ENCODE peak calls at places on chromosomes 3 and 15, in nine cellular contexts. One of them, this sample, is unnamed.

GRCh38 chr3:190849607-190850006 is 12.9 kb downstream of the GMNC start:
- DNase-seq in A549: no peak
- DNase-seq in GM20000: no peak
- DNase-seq in astrocyte of the spinal cord: no peak
- DNase-seq in T-cell: no peak
- DNase-seq in left cardiac atrium: no peak
- DNase-seq in SW480: no peak
- DNase-seq in H9: no peak
- DNase-seq in CD8-positive, alpha-beta T cell: no peak
- DNase-seq in this sample: no peak

GRCh38 chr3:63264716-63265115 is 13.4 kb upstream of the SYNPR start:
- DNase-seq in A549: no peak
- DNase-seq in GM20000: no peak
- DNase-seq in astrocyte of the spinal cord: no peak
- DNase-seq in T-cell: no peak
- DNase-seq in left cardiac atrium: no peak
- DNase-seq in SW480: no peak
- DNase-seq in H9: no peak
- DNase-seq in CD8-positive, alpha-beta T cell: no peak
- DNase-seq in this sample: no peak

GRCh38 chr3:157865449-157865862 is 240.8 kb downstream of the SHOX2 start:
- DNase-seq in A549: peak; percentile 10
- DNase-seq in GM20000: peak; percentile 63
- DNase-seq in astrocyte of the spinal cord: no peak
- DNase-seq in T-cell: no peak
- DNase-seq in left cardiac atrium: no peak
- DNase-seq in SW480: peak; percentile 35
- DNase-seq in H9: peak; percentile 80
- DNase-seq in CD8-positive, alpha-beta T cell: peak; percentile 21
- DNase-seq in this sample: peak; percentile 9

GRCh38 chr3:120496278-120496975 is 45.6 kb upstream of the FSTL1 start:
- DNase-seq in A549: peak; percentile 15
- DNase-seq in GM20000: no peak
- DNase-seq in astrocyte of the spinal cord: peak; percentile 76
- DNase-seq in T-cell: no peak
- DNase-seq in left cardiac atrium: no peak
- DNase-seq in SW480: no peak
- DNase-seq in H9: no peak
- DNase-seq in CD8-positive, alpha-beta T cell: no peak
- DNase-seq in this sample: peak; percentile 47

GRCh38 chr15:57873564-57874209 is 167.2 kb downstream of the POLR2M start:
- DNase-seq in A549: no peak
- DNase-seq in GM20000: no peak
- DNase-seq in astrocyte of the spinal cord: peak; percentile 70
- DNase-seq in T-cell: no peak
- DNase-seq in left cardiac atrium: no peak
- DNase-seq in SW480: peak; percentile 21
- DNase-seq in H9: no peak
- DNase-seq in CD8-positive, alpha-beta T cell: no peak
- DNase-seq in this sample: peak; percentile 38

GRCh38 chr3:191296041-191296541 is 33.1 kb upstream of the CCDC50 start:
- DNase-seq in A549: no peak
- DNase-seq in GM20000: no peak
- DNase-seq in astrocyte of the spinal cord: no peak
- DNase-seq in T-cell: no peak
- DNase-seq in left cardiac atrium: no peak
- DNase-seq in SW480: no peak
- DNase-seq in H9: no peak
- DNase-seq in CD8-positive, alpha-beta T cell: no peak
- DNase-seq in this sample: no peak

GRCh38 chr15:57582080-57582479 is 9.6 kb upstream of the MYZAP start:
- DNase-seq in A549: no peak
- DNase-seq in GM20000: no peak
- DNase-seq in astrocyte of the spinal cord: no peak
- DNase-seq in T-cell: no peak
- DNase-seq in left cardiac atrium: no peak
- DNase-seq in SW480: no peak
- DNase-seq in H9: no peak
- DNase-seq in CD8-positive, alpha-beta T cell: no peak
- DNase-seq in this sample: no peak

GRCh38 chr15:36332301-36332700 is 247.1 kb upstream of the CDIN1 start:
- DNase-seq in A549: no peak
- DNase-seq in GM20000: no peak
- DNase-seq in astrocyte of the spinal cord: peak; percentile 17
- DNase-seq in T-cell: no peak
- DNase-seq in left cardiac atrium: no peak
- DNase-seq in SW480: no peak
- DNase-seq in H9: no peak
- DNase-seq in CD8-positive, alpha-beta T cell: no peak
- DNase-seq in this sample: no peak

GRCh38 chr3:47895241-47895640 is 92.3 kb downstream of the DHX30 start:
- DNase-seq in A549: no peak
- DNase-seq in GM20000: no peak
- DNase-seq in astrocyte of the spinal cord: no peak
- DNase-seq in T-cell: no peak
- DNase-seq in left cardiac atrium: no peak
- DNase-seq in SW480: no peak
- DNase-seq in H9: no peak
- DNase-seq in CD8-positive, alpha-beta T cell: no peak
- DNase-seq in this sample: no peak

GRCh38 chr15:29889545-29890329 is 67.5 kb upstream of the TJP1 start:
- DNase-seq in A549: no peak
- DNase-seq in GM20000: no peak
- DNase-seq in astrocyte of the spinal cord: peak; percentile 12
- DNase-seq in T-cell: no peak
- DNase-seq in left cardiac atrium: no peak
- DNase-seq in SW480: no peak
- DNase-seq in H9: peak; percentile 47
- DNase-seq in CD8-positive, alpha-beta T cell: no peak
- DNase-seq in this sample: no peak

GRCh38 chr3:126472277-126473006 is 3.2 kb downstream of the ZXDC start:
- DNase-seq in A549: peak; percentile 62
- DNase-seq in GM20000: peak; percentile 43
- DNase-seq in astrocyte of the spinal cord: peak; percentile 87
- DNase-seq in T-cell: no peak
- DNase-seq in left cardiac atrium: peak; percentile 69
- DNase-seq in SW480: peak; percentile 95
- DNase-seq in H9: no peak
- DNase-seq in CD8-positive, alpha-beta T cell: no peak
- DNase-seq in this sample: peak; percentile 46

GRCh38 chr3:55476515-55476914 is 10.6 kb downstream of the WNT5A start:
- DNase-seq in A549: no peak
- DNase-seq in GM20000: no peak
- DNase-seq in astrocyte of the spinal cord: peak; percentile 94
- DNase-seq in T-cell: no peak
- DNase-seq in left cardiac atrium: no peak
- DNase-seq in SW480: no peak
- DNase-seq in H9: no peak
- DNase-seq in CD8-positive, alpha-beta T cell: no peak
- DNase-seq in this sample: no peak

GRCh38 chr15:91627473-91628309 is 225.8 kb upstream of the SLCO3A1 start:
- DNase-seq in A549: no peak
- DNase-seq in GM20000: no peak
- DNase-seq in astrocyte of the spinal cord: peak; percentile 68
- DNase-seq in T-cell: no peak
- DNase-seq in left cardiac atrium: peak; percentile 54
- DNase-seq in SW480: no peak
- DNase-seq in H9: no peak
- DNase-seq in CD8-positive, alpha-beta T cell: no peak
- DNase-seq in this sample: no peak

GRCh38 chr3:3107858-3108257 is 2.3 kb downstream of the IL5RA start:
- DNase-seq in A549: no peak
- DNase-seq in GM20000: no peak
- DNase-seq in astrocyte of the spinal cord: no peak
- DNase-seq in T-cell: no peak
- DNase-seq in left cardiac atrium: no peak
- DNase-seq in SW480: no peak
- DNase-seq in H9: no peak
- DNase-seq in CD8-positive, alpha-beta T cell: no peak
- DNase-seq in this sample: no peak

GRCh38 chr3:8424281-8424680 is 77.3 kb upstream of the LMCD1 start:
- DNase-seq in A549: no peak
- DNase-seq in GM20000: no peak
- DNase-seq in astrocyte of the spinal cord: no peak
- DNase-seq in T-cell: no peak
- DNase-seq in left cardiac atrium: no peak
- DNase-seq in SW480: no peak
- DNase-seq in H9: no peak
- DNase-seq in CD8-positive, alpha-beta T cell: no peak
- DNase-seq in this sample: no peak

GRCh38 chr15:42549052-42549491 is 434 bp downstream of the HAUS2 start:
- DNase-seq in A549: peak; percentile 27
- DNase-seq in GM20000: peak; percentile 35
- DNase-seq in astrocyte of the spinal cord: no peak
- DNase-seq in T-cell: no peak
- DNase-seq in left cardiac atrium: peak; percentile 37
- DNase-seq in SW480: peak; percentile 58
- DNase-seq in H9: no peak
- DNase-seq in CD8-positive, alpha-beta T cell: peak; percentile 46
- DNase-seq in this sample: peak; percentile 18

GRCh38 chr15:58369261-58369699 is 62.5 kb upstream of the LIPC start:
- DNase-seq in A549: no peak
- DNase-seq in GM20000: peak; percentile 18
- DNase-seq in astrocyte of the spinal cord: peak; percentile 71
- DNase-seq in T-cell: no peak
- DNase-seq in left cardiac atrium: no peak
- DNase-seq in SW480: peak; percentile 41
- DNase-seq in H9: no peak
- DNase-seq in CD8-positive, alpha-beta T cell: no peak
- DNase-seq in this sample: no peak

GRCh38 chr3:172582712-172583111 is 59.5 kb upstream of the TNFSF10 start:
- DNase-seq in A549: no peak
- DNase-seq in GM20000: no peak
- DNase-seq in astrocyte of the spinal cord: no peak
- DNase-seq in T-cell: no peak
- DNase-seq in left cardiac atrium: no peak
- DNase-seq in SW480: no peak
- DNase-seq in H9: no peak
- DNase-seq in CD8-positive, alpha-beta T cell: no peak
- DNase-seq in this sample: no peak

GRCh38 chr3:50260027-50260941 is 8.7 kb upstream of the SEMA3B start:
- DNase-seq in A549: peak; percentile 68
- DNase-seq in GM20000: peak; percentile 99
- DNase-seq in astrocyte of the spinal cord: peak; percentile 91
- DNase-seq in T-cell: peak; percentile 73
- DNase-seq in left cardiac atrium: peak; percentile 96
- DNase-seq in SW480: peak; percentile 89
- DNase-seq in H9: peak; percentile 95
- DNase-seq in CD8-positive, alpha-beta T cell: peak; percentile 78
- DNase-seq in this sample: peak; percentile 88

GRCh38 chr15:52191207-52191606 is at the start of gene GNB5:
- DNase-seq in A549: no peak
- DNase-seq in GM20000: no peak
- DNase-seq in astrocyte of the spinal cord: no peak
- DNase-seq in T-cell: no peak
- DNase-seq in left cardiac atrium: no peak
- DNase-seq in SW480: no peak
- DNase-seq in H9: no peak
- DNase-seq in CD8-positive, alpha-beta T cell: no peak
- DNase-seq in this sample: no peak

GRCh38 chr15:100111103-100112060 is 230.4 kb downstream of the ADAMTS17 start:
- DNase-seq in A549: no peak
- DNase-seq in GM20000: no peak
- DNase-seq in astrocyte of the spinal cord: peak; percentile 87
- DNase-seq in T-cell: no peak
- DNase-seq in left cardiac atrium: peak; percentile 84
- DNase-seq in SW480: peak; percentile 95
- DNase-seq in H9: no peak
- DNase-seq in CD8-positive, alpha-beta T cell: no peak
- DNase-seq in this sample: peak; percentile 88

GRCh38 chr15:52021128-52021671 is 2.2 kb downstream of the MAPK6 start:
- DNase-seq in A549: peak; percentile 86
- DNase-seq in GM20000: peak; percentile 83
- DNase-seq in astrocyte of the spinal cord: peak; percentile 93
- DNase-seq in T-cell: peak; percentile 13
- DNase-seq in left cardiac atrium: peak; percentile 54
- DNase-seq in SW480: peak; percentile 85
- DNase-seq in H9: no peak
- DNase-seq in CD8-positive, alpha-beta T cell: peak; percentile 75
- DNase-seq in this sample: peak; percentile 75